ENCODE peak calls at places on chromosome 14, in five cellular contexts. M is astrocyte of the spinal cord, T is IMR-90, B is Panc1, V is aorta. D is an unnamed sample.

GRCh38 chr14:73616831-73617230 is 4.5 kb downstream of the ACOT6 start:
- DNase-seq in T (no peak), B (no peak), V (no peak), M (no peak), D (no peak)

GRCh38 chr14:56127156-56127555 is 8.9 kb downstream of the PELI2 start:
- DNase-seq in M (no peak), T (no peak), V (no peak), B (no peak), D (no peak)

GRCh38 chr14:50233335-50234250 is 2.2 kb upstream of the SOS2 start:
- DNase-seq in V (no peak), B (no peak), T (no peak), M (no peak), D (no peak)

GRCh38 chr14:55433880-55434804 is 6.3 kb downstream of the TBPL2 start:
- DNase-seq in M (no peak), B (no peak), V (no peak), T (no peak), D (no peak)

GRCh38 chr14:36477266-36477665 is 42.8 kb downstream of the NKX2-1 start:
- DNase-seq in M (no peak), T (no peak), B (no peak), V (no peak), D (no peak)

GRCh38 chr14:34700622-34701130 is 13.7 kb downstream of the CFL2 start:
- DNase-seq in M (peak; percentile 15), V (no peak), B (no peak), T (no peak), D (no peak)

GRCh38 chr14:50666772-50667490 is 1.2 kb downstream of the SAV1 start:
- DNase-seq in M (peak; percentile 67), B (no peak), T (peak; percentile 73), V (no peak), D (no peak)

GRCh38 chr14:87443039-87443438 is 549.9 kb downstream of the GALC start:
- DNase-seq in V (no peak), M (no peak), B (no peak), T (no peak), D (no peak)

GRCh38 chr14:51704465-51705050 is 52.8 kb downstream of the FRMD6 start:
- DNase-seq in T (no peak), V (no peak), M (peak; percentile 80), B (no peak), D (no peak)

GRCh38 chr14:103688441-103688840 is 26.8 kb downstream of the XRCC3 start:
- DNase-seq in B (no peak), V (no peak), T (no peak), M (no peak), D (no peak)

GRCh38 chr14:68249534-68250517 is 430.2 kb downstream of the RAD51B start:
- DNase-seq in B (no peak), M (peak; percentile 80), T (peak; percentile 74), V (no peak), D (no peak)

GRCh38 chr14:79562158-79562557 is 649.1 kb downstream of the DIO2 start:
- DNase-seq in V (no peak), T (no peak), B (no peak), M (no peak), D (no peak)

GRCh38 chr14:79825046-79825521 is 386.2 kb downstream of the DIO2 start:
- DNase-seq in T (peak; percentile 52), B (no peak), M (no peak), V (no peak), D (no peak)

GRCh38 chr14:94394594-94395305 is 6.3 kb upstream of the SERPINA1 start:
- DNase-seq in T (peak; percentile 58), B (no peak), V (no peak), M (no peak), D (no peak)

GRCh38 chr14:78836777-78837176 is 666.6 kb downstream of the NRXN3 start:
- DNase-seq in B (peak; percentile 38), T (peak; percentile 52), M (peak; percentile 64), V (no peak), D (peak; percentile 48)

GRCh38 chr14:90495357-90496276 is 98.8 kb downstream of the CALM1 start:
- DNase-seq in T (peak; percentile 75), V (peak; percentile 57), M (peak; percentile 74), B (no peak), D (peak; percentile 15)

GRCh38 chr14:83133986-83134664 is 1600.5 kb upstream of the SEL1L start:
- DNase-seq in B (no peak), V (no peak), T (no peak), M (no peak), D (no peak)

GRCh38 chr14:73662439-73663056 is 17.8 kb downstream of the DNAL1 start:
- DNase-seq in V (no peak), M (peak; percentile 90), B (peak; percentile 55), T (peak; percentile 94), D (peak; percentile 80)

GRCh38 chr14:61812347-61813100 is 50.3 kb downstream of the SNAPC1 start:
- DNase-seq in T (no peak), V (peak; percentile 78), B (no peak), M (no peak), D (no peak)

GRCh38 chr14:52776816-52777215 is 14.6 kb downstream of the GNPNAT1 start:
- DNase-seq in B (no peak), T (no peak), V (no peak), M (no peak), D (no peak)

GRCh38 chr14:34554540-34555250 is 15.2 kb upstream of the EAPP start:
- DNase-seq in V (no peak), M (no peak), B (peak; percentile 42), T (peak; percentile 37), D (no peak)

GRCh38 chr14:88983755-88984154 is 159.3 kb downstream of the TTC8 start:
- DNase-seq in M (peak; percentile 89), V (no peak), B (no peak), T (peak; percentile 97), D (no peak)

GRCh38 chr14:96598332-96598928 is 96.2 kb downstream of the PAPOLA start:
- DNase-seq in T (no peak), B (no peak), V (no peak), M (no peak), D (no peak)

GRCh38 chr14:30115756-30116155 is 188.1 kb upstream of the PRKD1 start:
- DNase-seq in M (peak; percentile 27), V (no peak), T (no peak), B (no peak), D (no peak)

GRCh38 chr14:83556746-83557460 is 1973.0 kb upstream of the FLRT2 start:
- DNase-seq in M (peak; percentile 85), V (no peak), T (peak; percentile 91), B (no peak), D (no peak)

DNA sequence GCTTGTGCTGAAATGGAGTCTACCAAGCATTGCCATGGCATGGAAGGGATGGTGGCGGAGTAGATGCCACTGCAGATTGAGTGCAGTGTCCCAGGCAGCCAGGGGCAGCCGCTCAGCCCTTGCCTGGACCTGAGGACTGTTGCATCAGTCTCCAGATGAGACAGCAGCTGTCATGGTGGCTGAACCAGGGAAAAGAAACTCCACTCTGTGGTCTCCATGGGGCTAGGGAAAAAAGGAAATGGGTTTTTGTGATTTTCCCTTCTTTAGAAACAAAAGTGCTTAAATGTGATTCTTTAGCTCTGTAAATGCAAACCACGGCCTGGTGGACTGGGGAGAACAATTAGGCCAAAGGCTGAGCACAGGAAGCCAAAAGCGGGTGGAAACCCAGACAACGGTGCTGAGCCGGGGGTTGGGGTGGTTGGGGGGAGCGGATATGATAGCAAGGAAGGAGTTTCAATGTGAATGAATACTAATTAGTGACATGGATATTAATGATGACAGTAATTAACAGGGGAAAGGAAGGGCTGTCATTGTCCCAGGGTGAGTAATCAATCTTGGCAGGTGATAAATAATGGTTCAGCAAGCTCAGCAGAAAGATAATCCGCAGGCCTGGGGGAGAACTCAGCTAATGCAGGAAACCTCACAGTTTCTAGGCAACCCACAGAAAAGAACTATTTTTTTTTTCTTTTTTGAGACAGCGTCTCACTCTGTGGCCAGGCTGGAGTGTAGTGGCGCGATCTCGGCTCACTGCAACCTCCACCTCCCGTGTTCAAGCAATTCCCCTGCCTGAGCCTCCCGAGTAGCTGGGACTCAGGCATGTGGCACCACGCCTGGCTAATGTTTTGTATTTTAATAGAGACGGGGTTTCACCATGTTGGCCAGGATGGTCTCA is 442.6 kb downstream of the DPF3 start:
- DNase-seq in V (no peak), B (no peak), M (no peak), T (no peak), D (no peak)
- H3K4me3 ChIP-seq in V (no peak overlapping the region), B (no peak overlapping the region), M (no peak overlapping the region), T (no peak overlapping the region), D (no peak overlapping the region)

GRCh38 chr14:100668352-100668751 is 58.3 kb upstream of the DLK1 start:
- DNase-seq in V (no peak), B (no peak), T (no peak), M (no peak), D (no peak)
- H3K4me3 ChIP-seq in V (no peak overlapping the region), B (no peak overlapping the region), T (no peak overlapping the region), M (no peak overlapping the region), D (no peak overlapping the region)

DNA sequence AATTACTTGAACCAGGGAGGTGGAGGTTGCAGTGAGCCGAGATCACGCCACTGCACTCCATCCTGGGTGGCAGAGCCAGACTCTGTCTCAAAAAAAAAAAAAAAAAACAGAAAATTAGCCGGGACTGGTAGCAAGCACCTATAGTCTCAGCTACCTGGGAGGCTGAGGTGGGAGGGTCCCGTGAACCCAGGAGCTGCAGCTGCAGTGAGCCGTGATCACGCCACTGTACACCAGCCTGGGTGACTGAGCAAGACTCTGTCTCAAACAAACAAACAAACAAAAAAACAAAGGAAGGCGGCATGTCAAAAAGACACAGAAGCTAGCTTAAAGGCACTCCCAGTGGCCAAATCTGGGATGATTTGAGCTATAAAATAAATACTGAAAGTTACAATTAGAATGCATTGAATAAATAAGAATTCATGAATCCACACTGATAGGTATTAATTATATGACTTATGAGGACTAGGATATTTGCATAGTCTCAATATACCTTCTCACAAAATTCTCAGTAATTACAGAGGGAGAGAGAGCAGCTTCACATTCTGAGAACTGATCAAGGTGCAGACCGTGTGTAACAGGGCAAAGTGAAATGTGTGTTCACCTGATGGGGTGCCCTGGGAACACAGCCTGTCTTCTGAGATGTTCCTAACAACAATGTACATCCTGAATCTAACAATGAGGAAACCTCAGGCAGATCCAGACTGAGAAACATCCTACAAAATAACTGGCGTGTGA is 42.7 kb upstream of the GPR132 start:
- DNase-seq in T (no peak), M (no peak), B (no peak), V (peak; percentile 21), D (no peak)
- H3K4me3 ChIP-seq in T (no peak overlapping the region), M (no peak overlapping the region), B (no peak overlapping the region), V (no peak overlapping the region), D (no peak overlapping the region)

DNA sequence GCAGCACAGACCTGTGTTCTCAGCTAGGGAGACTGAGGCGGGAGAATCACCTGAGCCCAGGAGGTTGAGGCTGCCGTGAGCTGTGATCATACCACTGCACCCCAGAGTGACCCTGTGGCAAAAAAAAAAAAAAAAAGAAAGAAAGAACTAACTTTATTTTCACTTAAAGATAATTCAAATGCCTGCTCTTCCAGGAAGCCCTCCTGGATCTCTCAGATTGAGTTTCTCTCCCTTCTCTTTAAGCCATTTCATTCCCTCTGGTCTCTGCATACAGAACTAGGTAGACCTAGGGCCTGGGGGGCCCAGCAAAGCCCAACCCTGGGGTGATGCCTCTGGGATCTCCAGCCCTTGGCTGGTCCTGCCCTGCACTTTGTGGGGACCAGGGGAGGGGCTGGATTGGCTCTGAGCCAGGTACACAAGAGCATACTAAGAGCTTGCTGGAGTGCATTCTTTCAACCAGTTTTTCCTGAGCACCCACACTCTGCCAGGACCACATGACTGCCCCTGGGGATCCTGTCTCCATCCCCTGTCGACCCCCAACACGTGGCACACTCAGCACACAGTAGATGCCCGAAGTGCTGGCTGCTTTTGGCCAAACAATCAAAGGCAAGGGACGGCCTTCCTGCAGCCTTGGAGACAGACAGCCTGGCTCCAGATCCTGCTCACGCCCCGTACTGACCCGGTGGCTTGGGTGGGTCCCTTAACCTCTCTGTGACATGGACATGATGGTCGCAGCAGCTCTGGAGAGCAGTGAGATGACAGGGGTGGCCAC is 52.7 kb downstream of the CYP46A1 start:
- DNase-seq in M (no peak), T (no peak), B (no peak), V (peak; percentile 77), D (no peak)
- H3K4me3 ChIP-seq in M (no peak overlapping the region), T (no peak overlapping the region), B (peak overlapping the region; percentile 54), V (no peak overlapping the region), D (no peak overlapping the region)

GRCh38 chr14:100566586-100566985 is 20.6 kb downstream of the BEGAIN start:
- DNase-seq in M (no peak), T (no peak), V (no peak), B (no peak), D (no peak)
- H3K4me3 ChIP-seq in M (no peak overlapping the region), T (no peak overlapping the region), V (no peak overlapping the region), B (peak overlapping the region; percentile 53), D (no peak overlapping the region)